ENCODE peak calls at places on chromosome 4, in six cellular contexts. H is HCT116, L is neural progenitor cell, F is astrocyte, J is GM23338, Y is hepatocyte. K is an unnamed sample.

GRCh38 chr4:6563935-6564645 is 10.9 kb upstream of the MAN2B2 start:
- DNase-seq in L (no peak), J (peak), F (no peak), H (no peak), Y (no peak), K (no peak)

GRCh38 chr4:32268949-32269348 is 1548.8 kb downstream of the PCDH7 start:
- DNase-seq in J (no peak), H (peak), L (no peak), Y (no peak), F (no peak), K (peak)

GRCh38 chr4:16261313-16261878 is 35.1 kb upstream of the TAPT1 start:
- DNase-seq in J (no peak), H (no peak), L (no peak), Y (no peak), F (no peak), K (no peak)

GRCh38 chr4:57403591-57403990 is 293.4 kb upstream of the IGFBP7 start:
- DNase-seq in Y (no peak), L (no peak), J (no peak), F (no peak), H (no peak), K (peak)

GRCh38 chr4:102525099-102525498 is 23.9 kb downstream of the NFKB1 start:
- DNase-seq in J (no peak), Y (no peak), H (no peak), L (no peak), F (no peak), K (no peak)

GRCh38 chr4:185096032-185096653 is 46.9 kb upstream of the SLC25A4 start:
- DNase-seq in L (peak), F (peak), H (peak), Y (peak), J (peak), K (peak)

GRCh38 chr4:86720508-86721068 is 126.5 kb downstream of the PTPN13 start:
- DNase-seq in J (no peak), Y (no peak), L (no peak), F (peak), H (no peak), K (peak)

GRCh38 chr4:39846135-39846534 is 131.6 kb downstream of the PDS5A start:
- DNase-seq in Y (no peak), F (peak), J (no peak), L (no peak), H (no peak), K (peak)

GRCh38 chr4:176949022-176949421 is 156.3 kb upstream of the VEGFC start:
- DNase-seq in L (no peak), F (no peak), Y (no peak), H (no peak), J (no peak), K (no peak)

GRCh38 chr4:107997001-107997788 is 7.5 kb downstream of the HADH start:
- DNase-seq in F (peak), H (no peak), Y (no peak), L (no peak), J (no peak), K (peak)

GRCh38 chr4:139300431-139301142 is 718 bp upstream of the NAA15 start:
- DNase-seq in H (no peak), J (peak), F (peak), Y (peak), L (peak), K (peak)

GRCh38 chr4:4677825-4678522 is 136.1 kb upstream of the STX18 start:
- DNase-seq in J (peak), F (peak), Y (peak), H (peak), L (peak), K (no peak)

GRCh38 chr4:75708218-75708691 is 16.1 kb upstream of the USO1 start:
- DNase-seq in J (peak), Y (peak), F (no peak), L (peak), H (no peak), K (peak)

GRCh38 chr4:13851541-13851940 is 224.0 kb upstream of the BOD1L1 start:
- DNase-seq in Y (no peak), J (no peak), L (no peak), F (no peak), H (no peak), K (no peak)

GRCh38 chr4:101594588-101594987 is 195.9 kb upstream of the BANK1 start:
- DNase-seq in H (no peak), J (no peak), F (no peak), L (no peak), Y (no peak), K (no peak)

GRCh38 chr4:142452132-142452855 is 393.8 kb downstream of the INPP4B start:
- DNase-seq in L (peak), F (peak), Y (no peak), J (no peak), H (no peak), K (peak)

GRCh38 chr4:69497081-69497480 is 1.4 kb upstream of the UGT2B4 start:
- DNase-seq in H (no peak), F (peak), Y (no peak), L (no peak), J (no peak), K (peak)

GRCh38 chr4:123997116-123997515 is 600.5 kb downstream of the SPRY1 start:
- DNase-seq in J (peak), Y (no peak), L (peak), F (no peak), H (peak), K (peak)

GRCh38 chr4:169314906-169315305 is 44.1 kb upstream of the SH3RF1 start:
- DNase-seq in L (no peak), J (no peak), H (peak), F (peak), Y (peak), K (peak)

GRCh38 chr4:171644430-171645057 is 168.7 kb upstream of the GALNTL6 start:
- DNase-seq in L (no peak), Y (no peak), J (peak), H (no peak), F (no peak), K (no peak)

GRCh38 chr4:30719363-30720020 is 677 bp upstream of the PCDH7 start:
- DNase-seq in F (peak), H (no peak), L (peak), J (peak), Y (peak), K (peak)

GRCh38 chr4:123415977-123416376 is 19.4 kb downstream of the SPRY1 start:
- DNase-seq in Y (no peak), L (no peak), F (peak), J (no peak), H (no peak), K (peak)

GRCh38 chr4:74006009-74006476 is 7.6 kb upstream of the CXCL5 start:
- DNase-seq in L (no peak), J (no peak), F (peak), H (no peak), Y (no peak), K (peak)

GRCh38 chr4:93764647-93765246 is 63.8 kb upstream of the ATOH1 start:
- DNase-seq in L (peak), J (peak), F (peak), H (peak), Y (peak), K (peak)

GRCh38 chr4:73777612-73778011 is 37.2 kb downstream of the CXCL8 start:
- DNase-seq in F (peak), J (no peak), Y (no peak), L (no peak), H (no peak), K (peak)

GRCh38 chr4:15659768-15660394 is 4.7 kb upstream of the FBXL5 start:
- DNase-seq in Y (peak), L (no peak), H (no peak), F (peak), J (no peak), K (no peak)

GRCh38 chr4:62940229-62940628 is 1469.0 kb downstream of the TECRL start:
- DNase-seq in H (no peak), Y (peak), F (no peak), J (no peak), L (no peak), K (peak)

GRCh38 chr4:44446801-44447562 is 1.6 kb downstream of the KCTD8 start:
- DNase-seq in F (no peak), Y (peak), J (peak), H (no peak), L (peak), K (no peak)

GRCh38 chr4:41480985-41481384 is 57.0 kb upstream of the LIMCH1 start:
- DNase-seq in F (no peak), H (no peak), L (no peak), J (no peak), Y (no peak), K (no peak)

GRCh38 chr4:89486042-89486441 is 178.4 kb upstream of the GPRIN3 start:
- DNase-seq in Y (peak), J (no peak), L (no peak), F (peak), H (no peak), K (peak)

GRCh38 chr4:86117781-86118302 is 242.0 kb downstream of the MAPK10 start:
- DNase-seq in J (no peak), L (no peak), Y (peak), H (no peak), F (peak), K (peak)

GRCh38 chr4:84677093-84677492 is 94.2 kb downstream of the CDS1 start:
- DNase-seq in Y (no peak), F (no peak), H (no peak), L (no peak), J (no peak), K (no peak)

GRCh38 chr4:1160351-1160750 is 12.0 kb downstream of the SPON2 start:
- DNase-seq in J (no peak), H (no peak), L (no peak), Y (no peak), F (no peak), K (no peak)

GRCh38 chr4:168859888-168860694 is 150.0 kb downstream of the CBR4 start:
- DNase-seq in L (peak), J (no peak), Y (no peak), H (no peak), F (peak), K (no peak)

GRCh38 chr4:74202062-74202586 is 44.2 kb downstream of the MTHFD2L start:
- DNase-seq in L (no peak), Y (peak), F (peak), H (no peak), J (no peak), K (no peak)

GRCh38 chr4:157222764-157223145 is 2.2 kb downstream of the GRIA2 start:
- DNase-seq in H (no peak), J (no peak), F (peak), L (no peak), Y (no peak), K (no peak)

GRCh38 chr4:157221426-157221894 is 932 bp downstream of the GRIA2 start:
- DNase-seq in J (peak), L (peak), Y (no peak), H (no peak), F (no peak), K (no peak)

GRCh38 chr4:157220026-157220881 is at the start of gene GRIA2:
- DNase-seq in J (peak), H (no peak), L (peak), Y (peak), F (peak), K (no peak)

GRCh38 chr4:157223446-157223845 is 2.9 kb downstream of the GRIA2 start:
- DNase-seq in J (no peak), L (no peak), H (no peak), Y (no peak), F (no peak), K (no peak)

DNA sequence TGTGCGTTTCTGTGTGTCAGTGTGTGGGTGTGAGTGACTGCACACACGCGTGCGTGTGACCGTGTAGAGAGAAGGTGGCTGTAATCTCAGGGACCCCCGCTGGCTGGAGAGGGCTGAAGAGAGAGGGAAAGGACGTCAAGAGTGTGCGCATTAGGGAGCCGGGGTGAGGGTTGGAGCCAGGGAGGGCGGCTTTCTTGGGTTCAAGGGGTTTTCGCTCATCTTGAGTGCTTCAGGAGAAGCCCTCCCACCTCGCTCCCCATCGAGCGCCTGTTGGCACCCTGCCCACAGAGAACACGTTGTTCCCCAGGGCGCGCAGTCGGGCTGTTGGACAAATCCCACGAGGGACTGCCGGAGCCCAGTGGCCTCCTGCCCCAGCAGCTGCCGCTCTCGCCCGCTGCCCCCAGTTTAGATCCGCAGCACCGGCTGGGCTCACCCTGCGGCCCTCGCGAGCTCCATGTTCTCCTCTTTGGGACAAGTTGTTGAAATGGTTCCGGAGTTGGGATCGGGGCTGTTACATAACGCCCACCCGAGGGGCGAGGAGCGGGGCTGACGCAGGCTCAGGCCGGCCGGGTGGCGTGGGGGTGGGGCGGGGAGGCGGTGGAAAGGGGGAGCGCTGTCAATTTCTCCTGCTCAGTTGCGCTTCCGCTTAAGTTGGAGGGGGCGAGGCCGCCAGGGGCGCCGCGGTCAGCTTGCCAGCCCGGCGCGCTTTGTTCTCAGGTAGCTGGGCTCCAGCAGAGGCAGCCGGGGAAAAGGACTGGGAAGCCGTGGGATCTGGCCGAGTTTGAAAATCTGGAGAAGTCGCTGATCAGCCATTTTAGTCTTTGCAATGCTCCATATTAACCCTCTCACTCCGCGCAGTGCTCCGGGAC is 1.6 kb downstream of the GRIA2 start:
- DNase-seq in F (peak), L (peak), J (peak), H (no peak), Y (peak), K (no peak)
- TF ChIP-seq EZH2 in F (peak), L (peak), J (no peak), H (no peak), Y (peak), K (no peak)

DNA sequence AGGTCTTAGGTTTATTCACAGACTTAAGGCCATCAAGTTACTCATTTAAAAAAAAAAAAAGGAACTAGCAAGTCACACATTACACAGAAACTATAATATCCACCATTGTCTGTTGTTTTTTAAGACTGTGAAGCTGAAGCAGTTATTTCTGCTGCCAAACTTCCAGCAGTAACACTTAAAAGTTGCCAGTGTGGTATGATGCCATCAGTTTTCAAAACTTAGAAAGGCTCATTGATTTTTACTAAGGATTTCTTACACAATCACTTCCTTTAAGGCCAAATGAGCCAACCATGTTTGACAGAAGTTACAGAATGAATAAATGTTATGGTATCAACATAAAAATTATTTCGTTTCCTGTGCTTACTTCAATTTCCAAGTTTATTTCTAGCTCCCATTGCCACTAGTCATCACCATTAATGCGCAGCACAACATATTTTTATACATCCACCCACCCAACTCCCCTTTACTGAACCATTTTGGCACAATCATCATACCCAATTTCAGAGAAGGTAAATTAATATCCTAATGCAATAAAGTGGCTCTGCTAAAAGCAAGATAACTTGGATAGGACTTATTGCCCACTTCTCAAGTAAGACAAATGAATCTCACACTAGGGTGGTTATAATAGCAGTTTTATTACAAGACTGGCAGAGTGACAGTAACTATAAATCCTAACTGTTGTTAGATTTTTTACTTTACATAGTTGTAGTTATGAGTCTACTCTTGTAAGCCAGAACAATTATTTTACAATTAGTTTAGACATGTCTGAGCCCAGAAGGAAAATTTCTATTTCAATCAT is 13.1 kb downstream of the PDGFC start:
- DNase-seq in L (no peak), J (no peak), H (no peak), F (no peak), Y (no peak), K (peak)
- H3K4me2 ChIP-seq in L (no peak), J (no peak), H (no peak), F (peak), Y (peak), K (peak)

GRCh38 chr4:105896984-105897760 is 1.9 kb downstream of the NPNT start:
- DNase-seq in L (no peak), Y (peak), H (no peak), J (peak), F (no peak), K (peak)

GRCh38 chr4:105894570-105895323 is 524 bp upstream of the NPNT start:
- DNase-seq in Y (peak), J (peak), L (peak), H (peak), F (peak), K (peak)

GRCh38 chr4:105895609-105896460 is 564 bp downstream of the NPNT start:
- DNase-seq in Y (peak), L (peak), F (peak), H (no peak), J (peak), K (peak)

GRCh38 chr4:105895324-105895608 is at the start of gene NPNT:
- DNase-seq in H (no peak), Y (peak), F (no peak), L (peak), J (peak), K (peak)

DNA sequence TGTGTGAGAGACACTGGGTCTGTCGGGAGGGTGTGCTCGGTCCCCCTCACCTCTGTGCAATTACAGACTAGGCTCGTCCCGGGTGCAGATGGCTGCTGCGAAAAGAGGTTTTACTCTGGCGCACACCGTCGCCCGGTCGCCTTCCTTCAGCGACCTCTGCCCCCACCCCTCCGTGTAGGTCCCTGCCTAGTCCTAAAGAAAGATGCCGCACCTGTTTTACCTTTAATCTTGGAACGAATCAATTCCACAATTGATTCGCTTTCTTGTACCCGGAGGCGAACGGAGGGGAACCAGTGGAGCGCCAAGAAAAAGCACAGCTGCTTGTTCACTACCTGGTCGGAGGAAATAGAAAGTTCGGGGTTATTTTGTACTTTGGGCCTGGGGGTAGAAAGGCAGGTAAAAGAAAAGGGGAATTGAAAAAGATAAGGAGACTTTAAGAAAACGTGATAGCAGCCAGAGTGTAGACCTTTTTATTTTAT is 1.2 kb downstream of the NPNT start:
- DNase-seq in L (no peak), F (no peak), Y (no peak), H (no peak), J (peak), K (no peak)
- TF ChIP-seq EZH2 in L (peak), F (peak), Y (no peak), H (no peak), J (peak), K (no peak)

GRCh38 chr4:78675325-78675724 is 100.8 kb upstream of the BMP2K start:
- DNase-seq in L (no peak), H (no peak), F (no peak), Y (no peak), J (no peak), K (no peak)
- H3K4me2 ChIP-seq in L (no peak), H (no peak), F (no peak), Y (no peak), J (no peak), K (no peak)

DNA sequence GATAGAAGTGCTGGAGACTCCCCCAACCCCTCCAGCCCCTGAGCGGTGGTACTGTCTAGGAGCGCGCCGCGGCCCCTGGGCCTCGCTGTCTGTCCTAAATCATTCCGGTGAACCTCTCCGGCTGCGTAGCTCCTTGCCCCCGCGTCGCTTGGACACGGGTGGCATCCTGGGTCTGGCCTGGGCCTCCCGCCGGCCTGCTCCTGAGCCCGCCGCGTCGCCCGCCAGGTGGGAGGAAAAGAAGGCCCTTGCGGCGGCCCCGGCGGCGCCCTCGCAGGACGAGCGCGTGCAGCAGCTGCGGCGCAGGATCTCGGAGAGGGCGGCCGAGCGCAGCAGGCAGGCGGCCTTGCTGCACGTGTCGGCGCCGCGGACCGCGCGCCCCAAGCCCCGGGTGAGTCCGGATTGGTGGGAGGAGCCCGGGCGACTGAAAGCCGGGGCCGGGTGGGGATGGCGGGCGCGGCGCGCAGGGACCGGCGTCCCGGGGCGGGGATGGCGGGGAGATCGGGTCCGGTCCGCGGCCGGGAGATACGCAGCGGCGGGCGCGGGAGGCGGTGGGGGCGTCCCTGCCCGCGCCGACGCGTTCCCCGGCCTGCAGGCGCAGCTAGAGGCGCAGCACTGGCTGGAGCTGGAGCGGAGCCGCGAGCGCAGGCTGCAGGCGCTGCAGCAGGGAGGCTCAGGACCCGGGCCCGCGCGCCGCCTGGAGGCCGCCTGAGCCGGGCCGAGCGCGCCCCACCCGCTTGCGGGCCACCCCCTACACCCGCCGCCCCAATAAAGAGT is 6.5 kb upstream of the RNF4 start:
- DNase-seq in H (peak), J (peak), L (peak), F (peak), Y (peak), K (peak)
- TF ChIP-seq EZH2 in H (no peak), J (no peak), L (no peak), F (no peak), Y (no peak), K (no peak)

K was measured in PC-3.